ENCODE peak calls at places on chromosomes 13 and 19, in six cellular contexts. One of them, this sample, is unnamed.

GRCh38 chr13:98508280-98509074 is 68.4 kb downstream of the STK24 start:
- DNase-seq in IMR-90: peak; percentile 79
- DNase-seq in mesenchymal stem cell: peak; percentile 80
- DNase-seq in H9: no peak
- DNase-seq in H1: no peak
- DNase-seq in neuronal stem cell: no peak
- DNase-seq in this sample: peak; percentile 94

GRCh38 chr13:51704399-51705306 is 99.3 kb downstream of the DHRS12 start:
- DNase-seq in IMR-90: no peak
- DNase-seq in mesenchymal stem cell: no peak
- DNase-seq in H9: no peak
- DNase-seq in H1: no peak
- DNase-seq in neuronal stem cell: no peak
- DNase-seq in this sample: no peak

GRCh38 chr13:98181106-98181815 is 4.2 kb upstream of the RNF113B start:
- DNase-seq in IMR-90: no peak
- DNase-seq in mesenchymal stem cell: no peak
- DNase-seq in H9: no peak
- DNase-seq in H1: no peak
- DNase-seq in neuronal stem cell: no peak
- DNase-seq in this sample: no peak

GRCh38 chr13:113862766-113863510 is 938 bp downstream of the GAS6 start:
- DNase-seq in IMR-90: no peak
- DNase-seq in mesenchymal stem cell: peak; percentile 43
- DNase-seq in H9: peak; percentile 60
- DNase-seq in H1: no peak
- DNase-seq in neuronal stem cell: no peak
- DNase-seq in this sample: peak; percentile 63

GRCh38 chr13:41848435-41849255 is 112.3 kb downstream of the VWA8 start:
- DNase-seq in IMR-90: peak; percentile 52
- DNase-seq in mesenchymal stem cell: no peak
- DNase-seq in H9: no peak
- DNase-seq in H1: no peak
- DNase-seq in neuronal stem cell: no peak
- DNase-seq in this sample: peak; percentile 18

GRCh38 chr19:1471514-1472107 is 7.4 kb downstream of the C19orf25 start:
- DNase-seq in IMR-90: no peak
- DNase-seq in mesenchymal stem cell: no peak
- DNase-seq in H9: no peak
- DNase-seq in H1: no peak
- DNase-seq in neuronal stem cell: no peak
- DNase-seq in this sample: no peak

GRCh38 chr13:41842029-41842428 is 118.9 kb downstream of the VWA8 start:
- DNase-seq in IMR-90: peak; percentile 38
- DNase-seq in mesenchymal stem cell: peak; percentile 39
- DNase-seq in H9: no peak
- DNase-seq in H1: no peak
- DNase-seq in neuronal stem cell: no peak
- DNase-seq in this sample: no peak

GRCh38 chr19:934865-935422 is 9.1 kb downstream of the ARID3A start:
- DNase-seq in IMR-90: peak; percentile 49
- DNase-seq in mesenchymal stem cell: no peak
- DNase-seq in H9: no peak
- DNase-seq in H1: no peak
- DNase-seq in neuronal stem cell: no peak
- DNase-seq in this sample: no peak

DNA sequence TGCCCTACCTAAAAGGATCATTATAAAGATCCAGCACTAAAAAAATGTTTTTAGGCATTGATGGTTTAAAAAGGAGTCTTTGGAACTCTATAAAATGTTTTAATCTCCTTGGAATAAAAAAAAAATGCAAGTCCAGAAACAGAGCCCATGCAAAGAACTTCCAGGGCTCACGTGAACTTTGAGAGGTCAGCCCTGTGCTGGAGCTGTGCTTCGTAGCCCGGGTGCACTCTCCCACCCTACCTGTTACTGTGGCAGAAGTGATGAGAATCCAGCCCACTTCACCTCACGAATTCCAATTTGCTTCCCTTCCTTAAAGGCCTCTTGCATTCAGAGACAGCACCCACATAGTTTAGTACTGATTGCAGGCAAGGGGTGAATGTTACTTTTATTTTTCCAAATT is 267.7 kb downstream of the SHISA2 start:
- DNase-seq in IMR-90: no peak
- DNase-seq in mesenchymal stem cell: no peak
- DNase-seq in H9: no peak
- DNase-seq in H1: no peak
- DNase-seq in neuronal stem cell: no peak
- DNase-seq in this sample: no peak
- H3K27ac ChIP-seq in IMR-90: no peak overlapping the region
- H3K27ac ChIP-seq in mesenchymal stem cell: no peak overlapping the region
- H3K27ac ChIP-seq in H9: no peak overlapping the region
- H3K27ac ChIP-seq in H1: no peak overlapping the region
- H3K27ac ChIP-seq in neuronal stem cell: no peak overlapping the region
- H3K27ac ChIP-seq in this sample: no peak overlapping the region

GRCh38 chr13:34941436-34941834 is 635 bp upstream of the NBEA start:
- DNase-seq in IMR-90: no peak
- DNase-seq in mesenchymal stem cell: no peak
- DNase-seq in H9: no peak
- DNase-seq in H1: no peak
- DNase-seq in neuronal stem cell: no peak
- DNase-seq in this sample: no peak
- H2BK15ac ChIP-seq in IMR-90: no peak overlapping the region
- H2BK15ac ChIP-seq in mesenchymal stem cell: no peak overlapping the region
- H2BK15ac ChIP-seq in H9: no peak overlapping the region
- H2BK15ac ChIP-seq in H1: peak overlapping the region; percentile 5
- H2BK15ac ChIP-seq in neuronal stem cell: no peak overlapping the region
- H2BK15ac ChIP-seq in this sample: no peak overlapping the region

DNA sequence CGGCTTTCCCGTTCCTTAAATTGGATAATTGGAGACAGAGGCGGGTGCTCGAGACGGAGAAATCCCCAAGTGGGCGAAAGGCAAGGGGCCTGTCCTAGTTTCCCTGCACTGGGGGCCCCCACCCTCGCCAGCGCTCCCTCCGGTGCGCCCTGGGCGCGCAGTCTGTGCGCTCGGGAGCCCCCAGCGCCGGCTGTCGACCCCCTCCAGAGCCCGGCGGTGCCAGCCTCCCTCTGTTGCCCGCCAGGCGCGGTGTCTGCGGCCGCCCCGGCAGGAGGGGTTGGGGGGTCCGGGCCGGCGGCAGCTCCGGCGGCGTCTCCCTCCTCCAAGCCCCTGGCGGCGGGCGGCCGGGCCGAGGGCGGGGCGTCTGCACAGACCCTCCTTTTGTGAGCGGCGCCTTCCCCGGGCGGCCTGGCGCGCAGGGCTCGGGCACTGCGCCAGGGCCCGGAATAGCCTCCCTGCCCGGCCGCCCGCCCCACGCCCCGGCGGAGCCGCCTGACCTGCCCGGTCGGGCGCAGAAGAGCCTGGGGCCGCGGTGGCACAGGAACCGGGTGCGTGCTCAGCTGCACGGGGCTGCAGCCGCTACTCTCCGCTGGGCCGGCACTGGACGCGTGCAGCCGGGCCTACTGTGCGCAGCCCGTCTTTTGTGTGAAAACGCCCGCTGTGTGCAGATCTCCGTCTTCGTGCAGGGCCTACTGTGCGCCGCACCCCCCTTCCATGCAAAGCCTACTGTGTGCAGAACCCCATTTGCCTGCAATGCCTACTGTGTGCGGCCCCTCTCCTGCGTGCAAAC is 13.2 kb downstream of the GADD45B start:
- DNase-seq in IMR-90: no peak
- DNase-seq in mesenchymal stem cell: peak; percentile 58
- DNase-seq in H9: no peak
- DNase-seq in H1: no peak
- DNase-seq in neuronal stem cell: no peak
- DNase-seq in this sample: peak; percentile 45
- H3K27ac ChIP-seq in IMR-90: no peak overlapping the region
- H3K27ac ChIP-seq in mesenchymal stem cell: no peak overlapping the region
- H3K27ac ChIP-seq in H9: no peak overlapping the region
- H3K27ac ChIP-seq in H1: no peak overlapping the region
- H3K27ac ChIP-seq in neuronal stem cell: no peak overlapping the region
- H3K27ac ChIP-seq in this sample: no peak overlapping the region

GRCh38 chr19:54533476-54533875 is 30.8 kb downstream of the LAIR2 start:
- DNase-seq in IMR-90: no peak
- DNase-seq in mesenchymal stem cell: no peak
- DNase-seq in H9: no peak
- DNase-seq in H1: no peak
- DNase-seq in neuronal stem cell: no peak
- DNase-seq in this sample: no peak

GRCh38 chr19:54534156-54534555 is 31.5 kb downstream of the LAIR2 start:
- DNase-seq in IMR-90: no peak
- DNase-seq in mesenchymal stem cell: no peak
- DNase-seq in H9: no peak
- DNase-seq in H1: no peak
- DNase-seq in neuronal stem cell: no peak
- DNase-seq in this sample: no peak

GRCh38 chr19:54526972-54527371 is 24.3 kb downstream of the LAIR2 start:
- DNase-seq in IMR-90: no peak
- DNase-seq in mesenchymal stem cell: no peak
- DNase-seq in H9: no peak
- DNase-seq in H1: no peak
- DNase-seq in neuronal stem cell: no peak
- DNase-seq in this sample: no peak

GRCh38 chr19:54532528-54532927 is 29.9 kb downstream of the LAIR2 start:
- DNase-seq in IMR-90: no peak
- DNase-seq in mesenchymal stem cell: no peak
- DNase-seq in H9: no peak
- DNase-seq in H1: no peak
- DNase-seq in neuronal stem cell: no peak
- DNase-seq in this sample: no peak

DNA sequence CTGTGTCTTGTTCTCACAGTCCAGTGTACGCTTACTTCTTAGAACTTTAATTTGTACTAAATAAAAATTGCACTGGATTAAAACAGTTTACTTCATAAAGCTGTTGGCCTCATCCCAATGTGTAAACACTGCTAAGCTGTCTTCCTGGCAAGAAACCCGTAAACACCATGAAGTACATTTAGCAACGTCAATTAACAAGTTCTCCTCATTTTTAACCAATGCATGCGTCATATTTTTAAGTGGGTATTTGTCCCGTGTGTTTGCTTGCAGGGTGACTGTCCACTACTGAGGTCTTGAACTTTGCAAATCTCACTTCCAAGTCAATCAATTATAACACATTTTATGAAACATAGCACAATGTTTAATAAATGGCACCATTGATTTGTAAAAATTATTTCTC is 28.2 kb downstream of the LAIR2 start:
- DNase-seq in IMR-90: no peak
- DNase-seq in mesenchymal stem cell: no peak
- DNase-seq in H9: no peak
- DNase-seq in H1: no peak
- DNase-seq in neuronal stem cell: no peak
- DNase-seq in this sample: no peak
- H2BK15ac ChIP-seq in IMR-90: no peak overlapping the region
- H2BK15ac ChIP-seq in mesenchymal stem cell: no peak overlapping the region
- H2BK15ac ChIP-seq in H9: no peak overlapping the region
- H2BK15ac ChIP-seq in H1: no peak overlapping the region
- H2BK15ac ChIP-seq in neuronal stem cell: no peak overlapping the region
- H2BK15ac ChIP-seq in this sample: no peak overlapping the region

GRCh38 chr13:91079190-91079589 is 268.3 kb upstream of the MIR17HG start:
- DNase-seq in IMR-90: no peak
- DNase-seq in mesenchymal stem cell: no peak
- DNase-seq in H9: no peak
- DNase-seq in H1: no peak
- DNase-seq in neuronal stem cell: no peak
- DNase-seq in this sample: no peak
- H3K27ac ChIP-seq in IMR-90: no peak overlapping the region
- H3K27ac ChIP-seq in mesenchymal stem cell: no peak overlapping the region
- H3K27ac ChIP-seq in H9: no peak overlapping the region
- H3K27ac ChIP-seq in H1: no peak overlapping the region
- H3K27ac ChIP-seq in neuronal stem cell: no peak overlapping the region
- H3K27ac ChIP-seq in this sample: no peak overlapping the region

DNA sequence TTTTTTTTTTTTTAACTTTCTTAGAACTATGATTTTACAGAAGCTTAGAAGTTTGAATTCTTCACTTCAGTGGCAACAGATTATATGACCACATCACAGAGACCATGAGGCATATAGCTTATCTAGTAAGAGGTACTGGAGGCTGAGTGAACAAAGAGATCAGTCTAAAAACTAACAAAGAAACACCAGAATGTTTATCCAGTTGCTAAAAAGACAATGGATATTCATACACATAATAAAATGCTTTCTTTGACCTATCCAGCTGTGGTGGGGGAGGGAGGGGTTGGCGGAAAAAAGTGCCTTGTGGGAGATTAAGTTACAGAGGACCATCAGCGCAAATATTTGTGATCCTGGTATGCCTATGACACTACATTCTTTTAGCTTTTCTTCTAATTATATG is 34.7 kb upstream of the SLITRK6 start:
- DNase-seq in IMR-90: no peak
- DNase-seq in mesenchymal stem cell: no peak
- DNase-seq in H9: no peak
- DNase-seq in H1: no peak
- DNase-seq in neuronal stem cell: no peak
- DNase-seq in this sample: no peak
- H2BK15ac ChIP-seq in IMR-90: no peak overlapping the region
- H2BK15ac ChIP-seq in mesenchymal stem cell: no peak overlapping the region
- H2BK15ac ChIP-seq in H9: no peak overlapping the region
- H2BK15ac ChIP-seq in H1: no peak overlapping the region
- H2BK15ac ChIP-seq in neuronal stem cell: no peak overlapping the region
- H2BK15ac ChIP-seq in this sample: no peak overlapping the region

GRCh38 chr13:105612541-105612940 is 922.9 kb downstream of the EFNB2 start:
- DNase-seq in IMR-90: no peak
- DNase-seq in mesenchymal stem cell: no peak
- DNase-seq in H9: no peak
- DNase-seq in H1: no peak
- DNase-seq in neuronal stem cell: no peak
- DNase-seq in this sample: no peak

GRCh38 chr13:105616313-105617075 is 919.0 kb downstream of the EFNB2 start:
- DNase-seq in IMR-90: peak; percentile 5
- DNase-seq in mesenchymal stem cell: no peak
- DNase-seq in H9: no peak
- DNase-seq in H1: no peak
- DNase-seq in neuronal stem cell: no peak
- DNase-seq in this sample: no peak

GRCh38 chr13:105608132-105608531 is 927.3 kb downstream of the EFNB2 start:
- DNase-seq in IMR-90: no peak
- DNase-seq in mesenchymal stem cell: no peak
- DNase-seq in H9: no peak
- DNase-seq in H1: no peak
- DNase-seq in neuronal stem cell: no peak
- DNase-seq in this sample: no peak

GRCh38 chr13:105611424-105611823 is 924.0 kb downstream of the EFNB2 start:
- DNase-seq in IMR-90: peak; percentile 41
- DNase-seq in mesenchymal stem cell: peak; percentile 38
- DNase-seq in H9: no peak
- DNase-seq in H1: no peak
- DNase-seq in neuronal stem cell: no peak
- DNase-seq in this sample: peak; percentile 79
- H3K27ac ChIP-seq in IMR-90: no peak overlapping the region
- H3K27ac ChIP-seq in mesenchymal stem cell: no peak overlapping the region
- H3K27ac ChIP-seq in H9: no peak overlapping the region
- H3K27ac ChIP-seq in H1: no peak overlapping the region
- H3K27ac ChIP-seq in neuronal stem cell: no peak overlapping the region
- H3K27ac ChIP-seq in this sample: no peak overlapping the region

GRCh38 chr13:29975287-29975686 is 124.9 kb upstream of the UBL3 start:
- DNase-seq in IMR-90: no peak
- DNase-seq in mesenchymal stem cell: no peak
- DNase-seq in H9: no peak
- DNase-seq in H1: no peak
- DNase-seq in neuronal stem cell: no peak
- DNase-seq in this sample: no peak
- H2BK15ac ChIP-seq in IMR-90: no peak overlapping the region
- H2BK15ac ChIP-seq in mesenchymal stem cell: no peak overlapping the region
- H2BK15ac ChIP-seq in H9: no peak overlapping the region
- H2BK15ac ChIP-seq in H1: no peak overlapping the region
- H2BK15ac ChIP-seq in neuronal stem cell: no peak overlapping the region
- H2BK15ac ChIP-seq in this sample: no peak overlapping the region

This sample was measured in mesendoderm.